ENCODE peak calls at places on chromosomes 7 and 10, in five cellular contexts. K is body of pancreas, S is esophagus squamous epithelium, Y is ovary, N is uterus. J is an unnamed sample.

GRCh38 chr7:141251180-141251579 is 177.3 kb downstream of the TMEM178B start:
- DNase-seq in K (peak), S (no peak), Y (no peak), N (no peak), J (no peak)

GRCh38 chr7:115851291-115851690 is 179.3 kb downstream of the TFEC start:
- DNase-seq in K (no peak), S (no peak), Y (no peak), N (no peak), J (no peak)

GRCh38 chr10:99906470-99906869 is 103.3 kb downstream of the DNMBP start:
- DNase-seq in K (peak), S (no peak), Y (peak), N (peak), J (peak)

GRCh38 chr7:14850039-14850438 is 52.5 kb downstream of the DGKB start:
- DNase-seq in K (no peak), S (no peak), Y (no peak), N (no peak), J (no peak)

GRCh38 chr10:86188326-86188725 is 178.3 kb downstream of the GRID1 start:
- DNase-seq in K (no peak), S (no peak), Y (no peak), N (peak), J (no peak)

GRCh38 chr7:94266278-94266677 is 128.4 kb upstream of the COL1A2 start:
- DNase-seq in K (peak), S (no peak), Y (peak), N (peak), J (no peak)

GRCh38 chr7:34331102-34331501 is 326.9 kb upstream of the NPSR1 start:
- DNase-seq in K (no peak), S (no peak), Y (no peak), N (no peak), J (no peak)

GRCh38 chr10:70538195-70538520 is 59.6 kb downstream of the PALD1 start:
- DNase-seq in K (no peak), S (no peak), Y (no peak), N (no peak), J (no peak)

GRCh38 chr10:91975438-91975837 is 51.9 kb downstream of the BTAF1 start:
- DNase-seq in K (no peak), S (no peak), Y (no peak), N (no peak), J (no peak)

GRCh38 chr10:88537337-88537736 is 45.8 kb downstream of the RNLS start:
- DNase-seq in K (no peak), S (no peak), Y (no peak), N (no peak), J (no peak)

DNA sequence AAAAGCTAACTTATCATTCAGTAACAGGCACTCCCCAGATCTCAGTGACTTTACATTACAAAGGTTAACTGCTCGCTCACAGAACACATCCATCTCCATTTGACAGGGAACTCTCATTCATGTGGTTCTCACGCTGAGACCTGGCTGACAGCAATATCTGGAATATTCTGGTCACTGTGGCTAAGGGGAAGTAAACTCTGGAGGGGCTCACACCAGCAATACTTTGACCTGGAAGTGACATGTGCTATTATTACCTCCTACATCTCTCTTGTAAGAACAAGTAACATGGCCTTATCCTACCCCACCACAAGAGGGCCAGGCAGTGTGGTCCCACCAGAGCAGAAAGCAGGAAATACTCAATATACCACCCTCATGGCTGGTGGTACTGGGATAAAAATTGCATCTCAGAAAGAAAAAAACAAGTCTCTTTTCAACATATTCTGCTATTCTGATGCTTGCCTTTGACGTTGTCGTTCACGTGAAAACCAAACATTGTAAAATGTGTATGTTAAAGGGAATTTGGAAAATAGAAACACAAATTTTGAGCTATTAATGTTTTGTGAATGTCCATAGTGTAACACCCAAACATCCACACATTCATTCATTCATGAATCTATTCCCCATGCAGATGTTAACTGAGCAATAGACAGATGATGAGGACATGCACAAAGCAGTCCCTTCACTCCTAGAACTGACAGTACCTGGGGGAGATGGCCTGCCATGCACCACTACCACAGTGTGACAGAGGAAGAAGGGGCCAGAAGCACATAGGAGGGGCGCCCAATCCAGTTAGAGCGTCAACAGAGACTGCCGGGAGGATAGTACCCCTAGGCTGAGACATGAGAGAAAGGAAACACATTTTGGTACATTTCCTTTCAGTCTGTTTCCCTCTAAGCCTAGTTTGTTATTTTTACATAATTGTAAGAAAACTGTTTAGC is 166.0 kb upstream of the SP4 start:
- DNase-seq in K (peak), S (no peak), Y (no peak), N (no peak), J (peak)
- TF ChIP-seq POLR2A in K (no peak), S (no peak), Y (no peak), N (no peak), J (no peak)

DNA sequence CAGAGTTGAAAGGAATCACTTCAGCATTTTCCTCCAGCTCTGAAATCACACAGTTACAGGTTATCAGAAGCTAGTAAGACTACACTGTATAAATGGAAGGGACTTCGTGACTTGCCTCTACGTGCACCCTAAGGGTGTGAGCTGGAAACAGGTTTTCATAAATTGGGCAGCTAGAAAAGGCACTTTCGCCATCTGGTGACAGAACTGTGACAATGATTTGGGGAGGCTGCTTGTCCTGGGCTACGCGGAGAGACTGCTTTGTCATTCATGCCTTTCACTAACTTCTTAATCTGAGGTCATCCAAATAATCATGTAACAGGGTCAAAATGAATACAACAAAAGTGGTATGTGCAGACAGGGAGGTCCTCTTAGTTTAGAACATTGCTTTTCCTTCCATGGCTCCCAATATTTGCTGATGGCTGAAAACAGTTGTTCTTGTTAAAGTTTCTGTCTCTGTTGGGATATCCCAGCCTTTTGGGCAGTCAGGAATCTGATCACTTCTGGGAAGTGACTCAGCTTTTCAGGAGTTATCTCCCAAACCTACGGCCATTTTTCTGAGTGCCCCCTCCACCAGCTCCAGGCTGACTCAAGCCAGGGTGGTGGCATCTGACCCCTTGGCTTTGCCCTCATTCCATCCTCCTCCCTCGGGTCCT is 17.8 kb downstream of the VWC2 start:
- DNase-seq in K (peak), S (no peak), Y (no peak), N (no peak), J (no peak)
- TF ChIP-seq CTCF in K (peak), S (peak), Y (no peak), N (no peak), J (no peak)

DNA sequence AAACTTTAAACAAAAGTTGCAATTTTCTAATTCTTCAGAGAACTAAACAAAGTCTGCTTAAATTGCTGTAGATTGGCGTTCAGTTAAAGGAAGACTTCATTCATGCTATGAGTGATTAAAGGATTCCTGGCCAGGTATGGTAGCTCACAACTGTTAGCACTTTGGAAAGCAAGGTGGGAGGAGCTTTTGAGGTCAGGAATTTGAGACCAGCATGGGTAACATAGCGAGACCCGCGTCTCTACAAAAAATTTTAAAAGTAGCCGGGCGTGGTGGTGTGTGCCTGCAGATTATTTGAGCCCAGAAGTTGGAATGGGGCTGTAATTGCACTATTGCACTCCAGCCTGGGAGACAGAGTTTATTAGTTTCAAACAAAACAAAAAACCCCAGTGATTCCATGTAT is 13.5 kb upstream of the SCRN1 start:
- DNase-seq in K (no peak), S (no peak), Y (no peak), N (no peak), J (no peak)
- TF ChIP-seq POLR2A in K (no peak), S (no peak), Y (no peak), N (no peak), J (no peak)

DNA sequence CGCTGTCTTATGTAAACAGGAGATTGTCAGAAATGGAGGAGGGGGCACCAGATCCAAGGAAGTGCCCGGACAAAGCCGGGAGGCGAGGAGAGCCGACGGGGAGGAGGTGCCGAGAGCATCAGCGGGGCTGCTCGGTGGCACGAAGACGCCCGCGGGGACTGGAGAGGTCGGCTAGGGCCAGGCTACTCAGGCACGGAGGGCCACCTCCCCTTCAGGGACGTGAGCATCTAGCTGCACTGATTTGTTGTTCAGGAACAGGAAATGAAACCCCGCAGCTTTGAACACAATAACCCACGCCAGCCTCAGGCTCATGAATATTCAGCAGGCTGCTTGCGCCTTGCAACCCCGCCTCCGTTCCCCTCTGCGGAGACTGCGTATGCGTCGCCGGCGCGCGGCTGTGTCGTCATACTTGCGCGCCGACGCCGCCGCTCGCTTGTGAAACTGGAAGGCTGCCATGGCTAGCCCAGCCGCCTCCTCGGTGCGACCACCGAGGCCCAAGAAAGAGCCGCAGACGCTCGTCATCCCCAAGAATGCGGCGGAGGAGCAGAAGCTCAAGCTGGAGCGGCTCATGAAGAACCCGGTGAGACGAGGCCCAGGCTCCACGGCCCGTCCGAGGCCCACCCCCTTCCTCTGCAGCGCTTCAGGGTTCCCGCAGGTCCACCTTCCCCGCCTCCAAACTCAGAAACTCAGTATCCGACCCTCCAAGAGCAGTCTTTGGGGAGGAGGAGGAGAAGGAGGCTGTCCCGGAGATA is at the start of gene PRKRIP1:
- DNase-seq in K (peak), S (peak), Y (peak), N (peak), J (peak)
- TF ChIP-seq CTCF in K (no peak), S (no peak), Y (no peak), N (no peak), J (no peak)

GRCh38 chr7:149871576-149871975 is 2.2 kb upstream of the ATP6V0E2 start:
- DNase-seq in K (no peak), S (no peak), Y (no peak), N (no peak), J (no peak)

GRCh38 chr7:149873968-149874643 is at the start of gene ATP6V0E2:
- DNase-seq in K (no peak), S (no peak), Y (no peak), N (no peak), J (no peak)

GRCh38 chr7:149870701-149871483 is 2.9 kb upstream of the ATP6V0E2 start:
- DNase-seq in K (no peak), S (no peak), Y (no peak), N (no peak), J (no peak)

GRCh38 chr7:149873074-149873967 is 448 bp upstream of the ATP6V0E2 start:
- DNase-seq in K (peak), S (peak), Y (peak), N (peak), J (peak)

GRCh38 chr7:149872419-149873073 is 1.2 kb upstream of the ATP6V0E2 start:
- DNase-seq in K (peak), S (no peak), Y (peak), N (peak), J (peak)
- TF ChIP-seq POLR2A in K (peak), S (peak), Y (no peak), N (no peak), J (peak)